ENCODE peak calls at places on chromosome 12, in five cellular contexts. One of them, this sample, is unnamed.

GRCh38 chr12:47458273-47458672 is 247.6 kb downstream of the RPAP3 start:
- DNase-seq in vagina: no peak
- DNase-seq in transverse colon: no peak
- DNase-seq in NB4: no peak
- DNase-seq in ovary: no peak
- DNase-seq in this sample: no peak

GRCh38 chr12:67981236-67982164 is 7.7 kb upstream of the IFNG-AS1 start:
- DNase-seq in vagina: no peak
- DNase-seq in transverse colon: no peak
- DNase-seq in NB4: peak; percentile 11
- DNase-seq in ovary: no peak
- DNase-seq in this sample: no peak

GRCh38 chr12:121560392-121561021 is 20.3 kb downstream of the KDM2B start:
- DNase-seq in vagina: no peak
- DNase-seq in transverse colon: peak; percentile 17
- DNase-seq in NB4: peak; percentile 57
- DNase-seq in ovary: no peak
- DNase-seq in this sample: no peak

GRCh38 chr12:10365716-10366433 is 24.0 kb downstream of the KLRK1 start:
- DNase-seq in vagina: no peak
- DNase-seq in transverse colon: no peak
- DNase-seq in NB4: peak; percentile 25
- DNase-seq in ovary: no peak
- DNase-seq in this sample: no peak

GRCh38 chr12:1864456-1864855 is 44.1 kb downstream of the LRTM2 start:
- DNase-seq in vagina: no peak
- DNase-seq in transverse colon: no peak
- DNase-seq in NB4: no peak
- DNase-seq in ovary: no peak
- DNase-seq in this sample: no peak

GRCh38 chr12:56941299-56942017 is 7.2 kb upstream of the SDR9C7 start:
- DNase-seq in vagina: peak; percentile 96
- DNase-seq in transverse colon: no peak
- DNase-seq in NB4: peak; percentile 79
- DNase-seq in ovary: no peak
- DNase-seq in this sample: peak; percentile 55

GRCh38 chr12:72295744-72296143 is 23.6 kb downstream of the TRHDE start:
- DNase-seq in vagina: no peak
- DNase-seq in transverse colon: no peak
- DNase-seq in NB4: no peak
- DNase-seq in ovary: no peak
- DNase-seq in this sample: no peak

GRCh38 chr12:82708507-82708906 is 21.8 kb downstream of the TMTC2 start:
- DNase-seq in vagina: no peak
- DNase-seq in transverse colon: peak; percentile 31
- DNase-seq in NB4: no peak
- DNase-seq in ovary: peak; percentile 32
- DNase-seq in this sample: no peak

GRCh38 chr12:63151898-63152700 is 1.1 kb upstream of the AVPR1A start:
- DNase-seq in vagina: no peak
- DNase-seq in transverse colon: peak; percentile 12
- DNase-seq in NB4: peak; percentile 63
- DNase-seq in ovary: peak; percentile 13
- DNase-seq in this sample: peak; percentile 18

GRCh38 chr12:80293347-80293746 is 150.7 kb upstream of the PTPRQ start:
- DNase-seq in vagina: no peak
- DNase-seq in transverse colon: no peak
- DNase-seq in NB4: no peak
- DNase-seq in ovary: no peak
- DNase-seq in this sample: no peak

GRCh38 chr12:56839489-56840442 is 76.6 kb downstream of the HSD17B6 start:
- DNase-seq in vagina: no peak
- DNase-seq in transverse colon: peak; percentile 47
- DNase-seq in NB4: peak; percentile 71
- DNase-seq in ovary: peak; percentile 37
- DNase-seq in this sample: peak; percentile 83

GRCh38 chr12:96305665-96306064 is 94.6 kb downstream of the CDK17 start:
- DNase-seq in vagina: no peak
- DNase-seq in transverse colon: no peak
- DNase-seq in NB4: no peak
- DNase-seq in ovary: no peak
- DNase-seq in this sample: no peak

GRCh38 chr12:75511116-75512048 is at the start of gene KRR1:
- DNase-seq in vagina: no peak
- DNase-seq in transverse colon: peak; percentile 94
- DNase-seq in NB4: peak; percentile 99
- DNase-seq in ovary: peak; percentile 92
- DNase-seq in this sample: peak; percentile 86
- TF ChIP-seq POLR2A in vagina: no peak
- TF ChIP-seq POLR2A in transverse colon: peak; percentile 60
- TF ChIP-seq POLR2A in NB4: peak; percentile 72
- TF ChIP-seq POLR2A in ovary: no peak
- TF ChIP-seq POLR2A in this sample: peak; percentile 91

GRCh38 chr12:20604408-20604807 is 90.7 kb upstream of the SLCO1C1 start:
- DNase-seq in vagina: no peak
- DNase-seq in transverse colon: no peak
- DNase-seq in NB4: no peak
- DNase-seq in ovary: no peak
- DNase-seq in this sample: no peak

GRCh38 chr12:20601668-20602280 is 93.4 kb upstream of the SLCO1C1 start:
- DNase-seq in vagina: no peak
- DNase-seq in transverse colon: no peak
- DNase-seq in NB4: peak; percentile 68
- DNase-seq in ovary: no peak
- DNase-seq in this sample: no peak

GRCh38 chr12:20599757-20600156 is 95.4 kb upstream of the SLCO1C1 start:
- DNase-seq in vagina: no peak
- DNase-seq in transverse colon: no peak
- DNase-seq in NB4: no peak
- DNase-seq in ovary: no peak
- DNase-seq in this sample: no peak

GRCh38 chr12:20602671-20603402 is 92.3 kb upstream of the SLCO1C1 start:
- DNase-seq in vagina: no peak
- DNase-seq in transverse colon: no peak
- DNase-seq in NB4: no peak
- DNase-seq in ovary: no peak
- DNase-seq in this sample: no peak
- TF ChIP-seq POLR2A in vagina: no peak
- TF ChIP-seq POLR2A in transverse colon: no peak
- TF ChIP-seq POLR2A in NB4: no peak
- TF ChIP-seq POLR2A in ovary: no peak
- TF ChIP-seq POLR2A in this sample: no peak

GRCh38 chr12:24948816-24949722 is at the start of gene BCAT1:
- DNase-seq in vagina: no peak
- DNase-seq in transverse colon: peak; percentile 56
- DNase-seq in NB4: peak; percentile 98
- DNase-seq in ovary: peak; percentile 77
- DNase-seq in this sample: peak; percentile 92
- TF ChIP-seq POLR2A in vagina: no peak
- TF ChIP-seq POLR2A in transverse colon: no peak
- TF ChIP-seq POLR2A in NB4: peak; percentile 91
- TF ChIP-seq POLR2A in ovary: no peak
- TF ChIP-seq POLR2A in this sample: peak; percentile 92

GRCh38 chr12:45990468-45991288 is at the start of gene SCAF11:
- DNase-seq in vagina: peak; percentile 100
- DNase-seq in transverse colon: peak; percentile 100
- DNase-seq in NB4: peak; percentile 100
- DNase-seq in ovary: peak; percentile 100
- DNase-seq in this sample: peak; percentile 96

GRCh38 chr12:45989857-45990467 is 412 bp downstream of the SCAF11 start:
- DNase-seq in vagina: no peak
- DNase-seq in transverse colon: peak; percentile 81
- DNase-seq in NB4: peak; percentile 83
- DNase-seq in ovary: peak; percentile 64
- DNase-seq in this sample: peak; percentile 41

GRCh38 chr12:45994736-45995135 is 4.4 kb upstream of the SCAF11 start:
- DNase-seq in vagina: no peak
- DNase-seq in transverse colon: no peak
- DNase-seq in NB4: no peak
- DNase-seq in ovary: no peak
- DNase-seq in this sample: no peak

GRCh38 chr12:45989277-45989856 is 1.0 kb downstream of the SCAF11 start:
- DNase-seq in vagina: no peak
- DNase-seq in transverse colon: no peak
- DNase-seq in NB4: no peak
- DNase-seq in ovary: no peak
- DNase-seq in this sample: no peak

GRCh38 chr12:45991289-45992249 is 1.2 kb upstream of the SCAF11 start:
- DNase-seq in vagina: no peak
- DNase-seq in transverse colon: peak; percentile 77
- DNase-seq in NB4: peak; percentile 95
- DNase-seq in ovary: peak; percentile 64
- DNase-seq in this sample: peak; percentile 74
- TF ChIP-seq POLR2A in vagina: no peak
- TF ChIP-seq POLR2A in transverse colon: peak; percentile 91
- TF ChIP-seq POLR2A in NB4: peak; percentile 89
- TF ChIP-seq POLR2A in ovary: no peak
- TF ChIP-seq POLR2A in this sample: peak; percentile 94

GRCh38 chr12:123141615-123142517 is 9.0 kb downstream of the PITPNM2 start:
- DNase-seq in vagina: no peak
- DNase-seq in transverse colon: peak; percentile 84
- DNase-seq in NB4: peak; percentile 65
- DNase-seq in ovary: peak; percentile 84
- DNase-seq in this sample: peak; percentile 44
- TF ChIP-seq POLR2A in vagina: no peak
- TF ChIP-seq POLR2A in transverse colon: peak; percentile 37
- TF ChIP-seq POLR2A in NB4: no peak
- TF ChIP-seq POLR2A in ovary: no peak
- TF ChIP-seq POLR2A in this sample: no peak

GRCh38 chr12:130178291-130178690 is 16.0 kb downstream of the FZD10 start:
- DNase-seq in vagina: no peak
- DNase-seq in transverse colon: no peak
- DNase-seq in NB4: no peak
- DNase-seq in ovary: no peak
- DNase-seq in this sample: no peak
- TF ChIP-seq POLR2A in vagina: no peak
- TF ChIP-seq POLR2A in transverse colon: no peak
- TF ChIP-seq POLR2A in NB4: no peak
- TF ChIP-seq POLR2A in ovary: no peak
- TF ChIP-seq POLR2A in this sample: no peak

DNA sequence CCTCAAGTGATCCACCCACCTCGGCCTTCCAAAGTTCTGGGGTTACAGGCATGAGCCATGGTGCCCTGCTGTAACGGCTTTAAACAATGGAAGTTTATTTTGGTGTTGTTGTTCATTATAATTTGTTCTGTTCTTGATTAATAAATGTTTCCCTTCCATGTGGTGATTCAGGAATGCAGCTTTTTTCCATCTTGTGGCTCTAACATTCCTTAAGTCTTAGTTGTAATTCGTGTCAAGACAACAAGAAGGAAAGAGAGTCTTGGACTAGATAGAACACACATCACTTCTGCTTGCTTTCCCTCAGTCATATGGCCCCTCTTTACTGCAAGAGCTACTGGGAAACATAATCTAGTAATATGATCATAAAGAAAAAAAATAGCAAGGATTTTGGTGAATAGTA is 211.6 kb downstream of the SLC6A15 start:
- DNase-seq in vagina: no peak
- DNase-seq in transverse colon: no peak
- DNase-seq in NB4: no peak
- DNase-seq in ovary: no peak
- DNase-seq in this sample: no peak
- TF ChIP-seq POLR2A in vagina: no peak
- TF ChIP-seq POLR2A in transverse colon: no peak
- TF ChIP-seq POLR2A in NB4: no peak
- TF ChIP-seq POLR2A in ovary: no peak
- TF ChIP-seq POLR2A in this sample: no peak

GRCh38 chr12:53062011-53062961 is 12.4 kb downstream of the TNS2 start:
- DNase-seq in vagina: no peak
- DNase-seq in transverse colon: no peak
- DNase-seq in NB4: no peak
- DNase-seq in ovary: peak; percentile 32
- DNase-seq in this sample: no peak

GRCh38 chr12:53062977-53063707 is 13.3 kb downstream of the TNS2 start:
- DNase-seq in vagina: no peak
- DNase-seq in transverse colon: no peak
- DNase-seq in NB4: no peak
- DNase-seq in ovary: peak; percentile 44
- DNase-seq in this sample: no peak

GRCh38 chr12:53060721-53061276 is 10.9 kb downstream of the TNS2 start:
- DNase-seq in vagina: no peak
- DNase-seq in transverse colon: no peak
- DNase-seq in NB4: no peak
- DNase-seq in ovary: peak; percentile 61
- DNase-seq in this sample: no peak

GRCh38 chr12:53060064-53060720 is 10.3 kb downstream of the TNS2 start:
- DNase-seq in vagina: no peak
- DNase-seq in transverse colon: no peak
- DNase-seq in NB4: no peak
- DNase-seq in ovary: no peak
- DNase-seq in this sample: no peak

DNA sequence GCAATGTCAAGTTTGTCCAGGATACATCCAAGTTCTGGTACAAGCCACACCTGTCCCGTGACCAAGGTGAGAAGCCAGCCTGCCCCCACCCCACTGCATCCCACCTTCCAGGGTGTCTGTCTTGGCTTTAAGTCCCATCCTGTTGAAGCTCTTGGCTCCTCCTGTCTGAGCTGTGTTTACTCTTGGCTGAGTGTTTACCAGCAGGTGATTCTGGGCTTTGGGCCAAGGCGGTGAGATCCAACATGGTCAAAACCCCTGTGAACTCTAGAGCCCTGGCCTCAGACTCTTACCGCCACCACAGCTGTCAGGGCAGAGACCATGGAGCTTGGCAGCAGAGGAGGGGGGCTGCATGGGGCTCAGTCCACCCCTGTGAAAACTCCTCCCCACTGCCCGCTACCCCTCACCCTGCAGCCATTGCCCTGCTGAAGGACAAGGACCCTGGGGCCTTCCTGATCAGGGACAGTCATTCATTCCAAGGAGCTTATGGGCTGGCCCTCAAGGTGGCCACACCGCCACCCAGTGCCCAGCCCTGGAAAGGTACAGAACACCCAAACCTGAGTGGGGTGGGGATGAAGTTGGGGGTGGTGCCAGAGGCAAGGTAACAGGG is 11.6 kb downstream of the TNS2 start:
- DNase-seq in vagina: no peak
- DNase-seq in transverse colon: peak; percentile 78
- DNase-seq in NB4: peak; percentile 44
- DNase-seq in ovary: peak; percentile 54
- DNase-seq in this sample: peak; percentile 64
- TF ChIP-seq POLR2A in vagina: no peak
- TF ChIP-seq POLR2A in transverse colon: no peak
- TF ChIP-seq POLR2A in NB4: no peak
- TF ChIP-seq POLR2A in ovary: no peak
- TF ChIP-seq POLR2A in this sample: no peak

GRCh38 chr12:21649034-21649433 is 8.6 kb downstream of the LDHB start:
- DNase-seq in vagina: no peak
- DNase-seq in transverse colon: no peak
- DNase-seq in NB4: no peak
- DNase-seq in ovary: no peak
- DNase-seq in this sample: no peak

GRCh38 chr12:21643758-21644157 is 13.9 kb downstream of the LDHB start:
- DNase-seq in vagina: no peak
- DNase-seq in transverse colon: no peak
- DNase-seq in NB4: no peak
- DNase-seq in ovary: no peak
- DNase-seq in this sample: no peak

GRCh38 chr12:21644516-21644915 is 13.1 kb downstream of the LDHB start:
- DNase-seq in vagina: no peak
- DNase-seq in transverse colon: no peak
- DNase-seq in NB4: no peak
- DNase-seq in ovary: no peak
- DNase-seq in this sample: no peak

GRCh38 chr12:21648378-21648777 is 9.3 kb downstream of the LDHB start:
- DNase-seq in vagina: no peak
- DNase-seq in transverse colon: no peak
- DNase-seq in NB4: no peak
- DNase-seq in ovary: no peak
- DNase-seq in this sample: no peak

GRCh38 chr12:21647179-21647578 is 10.5 kb downstream of the LDHB start:
- DNase-seq in vagina: no peak
- DNase-seq in transverse colon: no peak
- DNase-seq in NB4: no peak
- DNase-seq in ovary: no peak
- DNase-seq in this sample: no peak
- TF ChIP-seq POLR2A in vagina: no peak
- TF ChIP-seq POLR2A in transverse colon: no peak
- TF ChIP-seq POLR2A in NB4: no peak
- TF ChIP-seq POLR2A in ovary: no peak
- TF ChIP-seq POLR2A in this sample: peak; percentile 57